ENCODE peak calls at places on chromosomes 11 and 22, in four cellular contexts. Z is GM12878, M is H1, K is HepG2. I is an unnamed sample.

GRCh38 chr11:69102732-69103615 is 52.8 kb upstream of the SMIM38 start:
- DNase-seq in Z (no peak), M (no peak), K (no peak), I (no peak)

GRCh38 chr11:122756417-122756816 is 81.9 kb upstream of the CRTAM start:
- DNase-seq in Z (no peak), M (no peak), K (no peak), I (no peak)

GRCh38 chr11:65565624-65566453 is 4.4 kb upstream of the ZNRD2 start:
- DNase-seq in Z (no peak), M (no peak), K (no peak), I (no peak)

GRCh38 chr11:18322818-18323570 is 627 bp downstream of the GTF2H1 start:
- DNase-seq in Z (no peak), M (no peak), K (no peak), I (no peak)

GRCh38 chr11:9565822-9566560 is 7.5 kb upstream of the WEE1 start:
- DNase-seq in Z (peak; percentile 84), M (peak; percentile 60), K (peak; percentile 99), I (peak; percentile 60)

GRCh38 chr11:10777806-10778205 is 26.8 kb downstream of the CTR9 start:
- DNase-seq in Z (no peak), M (no peak), K (no peak), I (no peak)

GRCh38 chr22:48423481-48423901 is 1404.2 kb downstream of the BRD1 start:
- DNase-seq in Z (no peak), M (no peak), K (no peak), I (no peak)

GRCh38 chr11:107665016-107665415 is 46.8 kb downstream of the SLN start:
- DNase-seq in Z (no peak), M (no peak), K (no peak), I (no peak)

GRCh38 chr11:75492181-75492820 is 33.4 kb downstream of the GDPD5 start:
- DNase-seq in Z (no peak), M (peak; percentile 21), K (no peak), I (no peak)

GRCh38 chr11:122105009-122105828 is 10.8 kb downstream of the BLID start:
- DNase-seq in Z (no peak), M (no peak), K (no peak), I (no peak)

GRCh38 chr22:19499236-19499879 is 19.6 kb downstream of the CDC45 start:
- DNase-seq in Z (no peak), M (no peak), K (no peak), I (no peak)

GRCh38 chr11:95148421-95148820 is 58.8 kb downstream of the ENDOD1 start:
- DNase-seq in Z (no peak), M (no peak), K (no peak), I (no peak)

GRCh38 chr11:8814209-8814922 is 96.6 kb upstream of the AKIP1 start:
- DNase-seq in Z (no peak), M (no peak), K (no peak), I (no peak)

GRCh38 chr22:35938226-35938625 is 90.4 kb downstream of the RBFOX2 start:
- DNase-seq in Z (no peak), M (no peak), K (no peak), I (no peak)

GRCh38 chr22:47215851-47216250 is 453.4 kb downstream of the TBC1D22A start:
- DNase-seq in Z (no peak), M (no peak), K (no peak), I (no peak)

GRCh38 chr11:33564856-33565453 is 135.7 kb downstream of the C11orf91 start:
- DNase-seq in Z (no peak), M (no peak), K (no peak), I (no peak)

GRCh38 chr11:128026596-128026995 is 560.8 kb downstream of the ETS1 start:
- DNase-seq in Z (no peak), M (no peak), K (no peak), I (no peak)

GRCh38 chr22:27089303-27089702 is 431.9 kb downstream of the MIAT start:
- DNase-seq in Z (no peak), M (no peak), K (no peak), I (no peak)

GRCh38 chr22:27094633-27095308 is 437.4 kb downstream of the MIAT start:
- DNase-seq in Z (no peak), M (no peak), K (no peak), I (no peak)

GRCh38 chr22:27090595-27090994 is 433.2 kb downstream of the MIAT start:
- DNase-seq in Z (no peak), M (no peak), K (no peak), I (no peak)

GRCh38 chr22:27097481-27097880 is 440.1 kb downstream of the MIAT start:
- DNase-seq in Z (no peak), M (no peak), K (no peak), I (no peak)

GRCh38 chr22:27093422-27093821 is 436.0 kb downstream of the MIAT start:
- DNase-seq in Z (no peak), M (no peak), K (no peak), I (no peak)
- TF ChIP-seq SUZ12 in Z (no peak), M (no peak), K (no peak), I (no peak)

GRCh38 chr11:102081313-102081712 is 28.9 kb upstream of the YAP1 start:
- DNase-seq in Z (no peak), M (no peak), K (no peak), I (no peak)

GRCh38 chr11:102085864-102086551 is 24.2 kb upstream of the YAP1 start:
- DNase-seq in Z (no peak), M (no peak), K (peak; percentile 94), I (no peak)
- TF ChIP-seq SP1 in Z (no peak), M (no peak), K (no peak), I (no peak)

DNA sequence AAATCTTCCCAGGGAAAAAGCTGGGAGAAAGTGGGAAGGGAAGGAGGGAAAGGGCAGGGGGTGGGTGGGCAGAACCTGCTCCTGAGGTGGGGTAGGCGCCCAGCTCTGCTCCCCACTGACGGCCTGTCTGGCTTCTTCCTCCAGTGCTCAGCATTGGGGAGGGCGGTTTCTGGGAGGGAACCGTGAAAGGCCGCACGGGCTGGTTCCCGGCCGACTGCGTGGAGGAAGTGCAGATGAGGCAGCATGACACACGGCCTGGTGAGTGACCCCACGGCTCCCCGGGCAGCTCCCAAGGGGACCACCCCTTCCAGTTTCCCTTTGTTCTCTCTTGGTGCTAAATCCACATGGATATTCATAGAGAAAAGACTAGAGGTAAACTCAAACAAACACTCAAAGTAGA is 25.9 kb downstream of the SHANK3 start:
- DNase-seq in Z (no peak), M (no peak), K (no peak), I (no peak)
- TF ChIP-seq SUZ12 in Z (no peak), M (no peak), K (no peak), I (no peak)

DNA sequence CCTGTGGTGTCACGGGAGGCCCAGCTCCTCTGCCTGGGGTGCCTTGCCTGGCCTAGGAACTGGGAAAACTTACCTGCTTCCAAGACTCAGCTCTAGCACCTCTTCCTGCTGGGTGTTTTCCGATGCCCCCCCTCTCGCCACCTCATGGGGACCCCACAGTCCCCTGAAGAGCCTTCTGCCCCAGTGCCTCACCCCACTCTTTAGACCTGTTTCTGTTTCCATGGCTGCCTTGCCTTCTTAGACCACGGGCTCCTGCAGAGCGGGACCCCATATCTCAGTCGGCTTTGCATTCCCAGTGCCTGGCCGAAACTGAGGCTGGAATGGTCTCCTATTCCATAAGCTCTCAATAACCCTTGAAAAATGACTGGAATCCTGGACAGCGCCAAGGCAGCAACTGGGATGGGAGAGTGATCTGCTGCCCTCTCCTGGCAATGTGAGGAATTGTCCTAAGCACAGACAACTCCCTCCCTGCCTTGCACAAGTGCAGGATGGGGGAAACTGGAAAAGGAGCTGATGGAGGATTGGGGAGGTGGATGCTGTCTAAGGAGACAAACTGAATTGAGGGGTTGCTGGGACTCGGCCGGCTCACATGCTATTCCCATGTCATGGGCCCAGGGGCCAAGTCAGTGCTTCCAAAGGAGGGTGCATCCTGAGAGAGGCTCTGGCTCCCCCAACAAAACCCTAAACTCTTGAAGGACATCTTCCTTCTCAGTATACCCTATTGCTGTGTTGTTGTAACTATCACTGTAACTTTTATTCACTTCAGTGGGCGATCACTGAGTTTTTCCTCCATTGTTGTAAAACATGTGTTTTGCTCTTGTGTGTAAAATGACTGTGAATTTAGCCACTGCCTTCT is 26.6 kb upstream of the IL17RA start:
- DNase-seq in Z (no peak), M (peak; percentile 36), K (peak; percentile 57), I (peak; percentile 87)
- TF ChIP-seq SP1 in Z (no peak), M (no peak), K (no peak), I (no peak)

DNA sequence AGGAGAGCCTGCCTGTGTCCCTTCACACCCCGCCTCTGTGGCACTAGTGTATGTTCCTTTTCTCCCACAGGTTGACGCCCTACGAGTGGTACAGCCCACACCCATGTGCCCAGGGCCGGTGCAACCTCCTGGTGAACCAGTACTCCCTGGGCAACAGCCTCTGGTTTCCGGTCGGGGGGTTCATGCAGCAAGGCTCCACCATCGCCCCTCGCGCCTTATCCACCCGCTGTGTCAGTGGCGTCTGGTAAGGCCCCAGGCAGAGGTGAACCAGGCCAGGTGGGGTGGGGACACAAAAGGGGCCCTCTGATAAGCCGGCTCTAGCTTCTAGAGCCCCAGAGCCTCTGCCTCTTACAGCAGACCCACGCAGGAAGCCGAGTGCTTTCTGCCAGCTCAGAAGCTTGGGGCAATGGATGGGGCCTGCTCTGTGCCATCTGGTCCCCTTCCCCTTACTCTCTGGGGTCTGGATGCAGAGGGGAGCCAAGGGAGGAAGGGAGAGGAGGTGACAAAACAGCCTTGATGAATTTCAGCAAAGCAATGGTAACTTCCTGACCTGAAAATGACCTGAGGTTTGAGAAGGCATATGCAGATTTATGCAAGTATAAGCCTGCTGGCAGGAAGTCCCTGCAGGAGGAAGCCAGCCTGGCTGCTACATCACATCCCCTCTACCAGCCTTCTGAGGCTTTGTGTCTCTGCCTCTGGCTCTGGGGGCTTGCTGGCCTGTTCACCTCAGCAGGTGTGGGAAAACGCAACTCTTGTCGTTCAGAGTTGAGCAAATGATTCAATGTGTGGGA is 67.0 kb upstream of the TBCEL start:
- DNase-seq in Z (no peak), M (no peak), K (no peak), I (no peak)
- TF ChIP-seq SUZ12 in Z (no peak), M (no peak), K (no peak), I (no peak)